ENCODE peak calls at places on chromosomes 5 and 9, in eight cellular contexts. One of them, this sample, is unnamed. For H3K9me2, the result is how much of the 10 kb centered on the place peaks cover.

GRCh38 chr5:60516688-60517087 is 183.3 kb downstream of the DEPDC1B start:
- DNase-seq in hepatocyte: no peak
- DNase-seq in GM23338: peak
- DNase-seq in SK-N-SH: no peak
- DNase-seq in PC-3: no peak
- DNase-seq in MM.1S: no peak
- DNase-seq in HCT116: no peak
- DNase-seq in OCI-LY7: no peak
- DNase-seq in this sample: no peak

GRCh38 chr5:178672635-178673034 is 45.8 kb upstream of the CLK4 start:
- DNase-seq in SK-N-SH: no peak
- DNase-seq in GM23338: no peak
- DNase-seq in MM.1S: no peak
- DNase-seq in hepatocyte: no peak
- DNase-seq in OCI-LY7: no peak
- DNase-seq in HCT116: no peak
- DNase-seq in PC-3: no peak
- DNase-seq in this sample: no peak

GRCh38 chr9:136378171-136379002 is 4.9 kb upstream of the CARD9 start:
- DNase-seq in SK-N-SH: no peak
- DNase-seq in hepatocyte: no peak
- DNase-seq in HCT116: no peak
- DNase-seq in MM.1S: no peak
- DNase-seq in GM23338: no peak
- DNase-seq in OCI-LY7: no peak
- DNase-seq in PC-3: no peak
- DNase-seq in this sample: no peak

GRCh38 chr5:100900142-100900795 is 2.8 kb downstream of the ST8SIA4 start:
- DNase-seq in GM23338: peak
- DNase-seq in OCI-LY7: peak
- DNase-seq in PC-3: peak
- DNase-seq in HCT116: no peak
- DNase-seq in MM.1S: peak
- DNase-seq in SK-N-SH: no peak
- DNase-seq in hepatocyte: peak
- DNase-seq in this sample: peak

GRCh38 chr9:89425921-89426388 is 72.0 kb downstream of the SEMA4D start:
- DNase-seq in OCI-LY7: no peak
- DNase-seq in GM23338: no peak
- DNase-seq in HCT116: no peak
- DNase-seq in PC-3: no peak
- DNase-seq in MM.1S: no peak
- DNase-seq in SK-N-SH: no peak
- DNase-seq in hepatocyte: no peak
- DNase-seq in this sample: peak

GRCh38 chr5:143887901-143888648 is 76.1 kb downstream of the HMHB1 start:
- DNase-seq in OCI-LY7: no peak
- DNase-seq in HCT116: no peak
- DNase-seq in SK-N-SH: no peak
- DNase-seq in hepatocyte: no peak
- DNase-seq in MM.1S: no peak
- DNase-seq in GM23338: no peak
- DNase-seq in PC-3: peak
- DNase-seq in this sample: peak

GRCh38 chr5:95644351-95645042 is 2.1 kb upstream of the RFESD start:
- DNase-seq in HCT116: peak
- DNase-seq in hepatocyte: peak
- DNase-seq in SK-N-SH: peak
- DNase-seq in OCI-LY7: peak
- DNase-seq in MM.1S: peak
- DNase-seq in PC-3: peak
- DNase-seq in GM23338: peak
- DNase-seq in this sample: peak

GRCh38 chr9:79817469-79818004 is 245.8 kb downstream of the TLE4 start:
- DNase-seq in hepatocyte: no peak
- DNase-seq in GM23338: peak
- DNase-seq in PC-3: no peak
- DNase-seq in SK-N-SH: no peak
- DNase-seq in HCT116: no peak
- DNase-seq in OCI-LY7: no peak
- DNase-seq in MM.1S: peak
- DNase-seq in this sample: no peak

GRCh38 chr5:104186100-104186499 is 623.5 kb upstream of the NUDT12 start:
- DNase-seq in MM.1S: peak
- DNase-seq in hepatocyte: no peak
- DNase-seq in GM23338: peak
- DNase-seq in HCT116: peak
- DNase-seq in PC-3: no peak
- DNase-seq in SK-N-SH: no peak
- DNase-seq in OCI-LY7: peak
- DNase-seq in this sample: no peak

GRCh38 chr5:53030828-53031425 is 41.8 kb downstream of the ITGA2 start:
- DNase-seq in HCT116: no peak
- DNase-seq in hepatocyte: no peak
- DNase-seq in PC-3: no peak
- DNase-seq in SK-N-SH: no peak
- DNase-seq in GM23338: no peak
- DNase-seq in MM.1S: no peak
- DNase-seq in OCI-LY7: no peak
- DNase-seq in this sample: no peak

GRCh38 chr9:71683598-71684235 is 84.6 kb downstream of the CEMIP2 start:
- DNase-seq in PC-3: peak
- DNase-seq in hepatocyte: peak
- DNase-seq in HCT116: peak
- DNase-seq in OCI-LY7: no peak
- DNase-seq in MM.1S: no peak
- DNase-seq in GM23338: peak
- DNase-seq in SK-N-SH: peak
- DNase-seq in this sample: peak

GRCh38 chr9:71681104-71681707 is 87.1 kb downstream of the CEMIP2 start:
- DNase-seq in HCT116: no peak
- DNase-seq in SK-N-SH: no peak
- DNase-seq in GM23338: no peak
- DNase-seq in MM.1S: no peak
- DNase-seq in hepatocyte: no peak
- DNase-seq in OCI-LY7: no peak
- DNase-seq in PC-3: no peak
- DNase-seq in this sample: peak

GRCh38 chr9:71680189-71680983 is 87.9 kb downstream of the CEMIP2 start:
- DNase-seq in SK-N-SH: no peak
- DNase-seq in OCI-LY7: no peak
- DNase-seq in HCT116: no peak
- DNase-seq in MM.1S: no peak
- DNase-seq in PC-3: peak
- DNase-seq in hepatocyte: peak
- DNase-seq in GM23338: no peak
- DNase-seq in this sample: peak

GRCh38 chr9:71684566-71684965 is 83.7 kb downstream of the CEMIP2 start:
- DNase-seq in SK-N-SH: no peak
- DNase-seq in OCI-LY7: no peak
- DNase-seq in MM.1S: no peak
- DNase-seq in hepatocyte: no peak
- DNase-seq in PC-3: no peak
- DNase-seq in HCT116: no peak
- DNase-seq in GM23338: no peak
- DNase-seq in this sample: no peak

DNA sequence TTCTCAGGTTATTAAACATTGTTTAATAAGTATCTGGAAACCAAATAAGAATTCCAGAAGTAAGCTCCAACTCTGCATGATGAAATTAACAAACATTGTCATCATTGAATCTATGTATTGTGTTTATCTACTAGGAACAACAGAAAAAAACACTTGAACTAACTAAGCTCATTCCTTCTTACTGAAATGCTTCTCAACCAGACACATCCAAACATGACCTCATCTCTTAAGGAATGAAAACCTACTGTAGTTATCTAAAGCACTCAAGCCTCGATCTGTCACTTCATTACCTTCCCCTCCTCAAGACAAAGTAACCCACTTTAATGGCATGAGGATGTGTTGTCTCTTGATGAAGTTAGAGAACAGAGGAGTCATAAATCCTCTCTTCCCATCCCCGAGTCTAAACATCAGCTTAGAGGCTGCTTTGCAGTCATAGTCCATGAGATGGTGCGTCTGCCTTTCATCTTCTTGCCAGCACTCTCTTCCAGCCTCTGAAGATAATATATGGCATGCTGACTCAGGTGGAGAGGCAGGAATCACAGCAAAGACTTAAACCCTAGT is 86.5 kb downstream of the CEMIP2 start:
- DNase-seq in PC-3: peak
- DNase-seq in SK-N-SH: no peak
- DNase-seq in hepatocyte: peak
- DNase-seq in HCT116: peak
- DNase-seq in OCI-LY7: no peak
- DNase-seq in MM.1S: no peak
- DNase-seq in GM23338: no peak
- DNase-seq in this sample: peak
- TF ChIP-seq EZH2phosphoT487 in PC-3: no peak
- TF ChIP-seq EZH2phosphoT487 in SK-N-SH: no peak
- TF ChIP-seq EZH2phosphoT487 in hepatocyte: no peak
- TF ChIP-seq EZH2phosphoT487 in HCT116: no peak
- TF ChIP-seq EZH2phosphoT487 in OCI-LY7: no peak
- TF ChIP-seq EZH2phosphoT487 in MM.1S: no peak
- TF ChIP-seq EZH2phosphoT487 in GM23338: no peak
- TF ChIP-seq EZH2phosphoT487 in this sample: no peak

GRCh38 chr9:98201749-98202148 is 9.3 kb upstream of the CORO2A start:
- DNase-seq in GM23338: no peak
- DNase-seq in SK-N-SH: no peak
- DNase-seq in PC-3: no peak
- DNase-seq in OCI-LY7: no peak
- DNase-seq in HCT116: no peak
- DNase-seq in hepatocyte: no peak
- DNase-seq in MM.1S: no peak
- DNase-seq in this sample: no peak
- H3K9me2 ChIP-seq in GM23338: under half
- H3K9me2 ChIP-seq in SK-N-SH: under half
- H3K9me2 ChIP-seq in PC-3: under half
- H3K9me2 ChIP-seq in OCI-LY7: under half
- H3K9me2 ChIP-seq in HCT116: under half
- H3K9me2 ChIP-seq in hepatocyte: under half
- H3K9me2 ChIP-seq in MM.1S: under half
- H3K9me2 ChIP-seq in this sample: under half

DNA sequence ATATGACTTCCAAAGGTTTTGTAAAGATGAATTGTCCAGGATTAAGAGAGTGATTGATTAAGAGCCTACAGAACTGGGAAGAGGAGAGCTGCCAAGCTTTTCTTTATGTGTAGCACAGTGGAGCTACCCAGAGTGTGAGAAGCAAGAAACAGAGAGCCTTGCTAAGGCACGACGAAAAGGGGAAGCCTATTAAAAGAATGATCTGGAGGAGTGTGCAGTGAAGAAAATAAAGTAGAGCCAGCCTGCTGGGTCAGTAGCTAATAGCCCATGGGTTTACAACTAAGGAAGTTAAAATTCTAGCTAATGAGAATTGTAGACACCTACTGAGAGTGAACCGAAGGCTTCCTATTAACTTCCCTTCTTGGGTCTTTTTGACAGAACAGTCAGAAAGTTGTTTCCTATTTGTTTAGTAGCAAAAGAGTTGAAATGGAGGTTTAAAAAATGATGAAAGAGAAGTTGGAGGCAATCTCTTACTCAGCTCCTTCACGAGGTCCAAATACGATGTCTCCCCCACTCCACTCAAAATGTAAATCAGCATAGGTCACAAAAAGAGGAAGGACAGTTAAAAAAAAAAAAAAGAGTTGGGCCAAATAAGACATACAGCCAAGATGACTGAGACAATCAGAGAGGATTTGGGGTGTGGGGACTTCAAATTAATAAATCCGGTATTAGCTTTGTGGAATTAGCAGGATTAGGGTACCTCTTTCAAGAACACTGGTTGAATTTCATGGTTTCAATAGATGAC is 902 bp upstream of the PRR16 start:
- DNase-seq in MM.1S: no peak
- DNase-seq in PC-3: no peak
- DNase-seq in HCT116: no peak
- DNase-seq in GM23338: no peak
- DNase-seq in hepatocyte: no peak
- DNase-seq in SK-N-SH: no peak
- DNase-seq in OCI-LY7: no peak
- DNase-seq in this sample: no peak
- H3K4me3 ChIP-seq in MM.1S: no peak
- H3K4me3 ChIP-seq in PC-3: peak
- H3K4me3 ChIP-seq in HCT116: no peak
- H3K4me3 ChIP-seq in GM23338: peak
- H3K4me3 ChIP-seq in hepatocyte: no peak
- H3K4me3 ChIP-seq in SK-N-SH: peak
- H3K4me3 ChIP-seq in OCI-LY7: no peak
- H3K4me3 ChIP-seq in this sample: peak

DNA sequence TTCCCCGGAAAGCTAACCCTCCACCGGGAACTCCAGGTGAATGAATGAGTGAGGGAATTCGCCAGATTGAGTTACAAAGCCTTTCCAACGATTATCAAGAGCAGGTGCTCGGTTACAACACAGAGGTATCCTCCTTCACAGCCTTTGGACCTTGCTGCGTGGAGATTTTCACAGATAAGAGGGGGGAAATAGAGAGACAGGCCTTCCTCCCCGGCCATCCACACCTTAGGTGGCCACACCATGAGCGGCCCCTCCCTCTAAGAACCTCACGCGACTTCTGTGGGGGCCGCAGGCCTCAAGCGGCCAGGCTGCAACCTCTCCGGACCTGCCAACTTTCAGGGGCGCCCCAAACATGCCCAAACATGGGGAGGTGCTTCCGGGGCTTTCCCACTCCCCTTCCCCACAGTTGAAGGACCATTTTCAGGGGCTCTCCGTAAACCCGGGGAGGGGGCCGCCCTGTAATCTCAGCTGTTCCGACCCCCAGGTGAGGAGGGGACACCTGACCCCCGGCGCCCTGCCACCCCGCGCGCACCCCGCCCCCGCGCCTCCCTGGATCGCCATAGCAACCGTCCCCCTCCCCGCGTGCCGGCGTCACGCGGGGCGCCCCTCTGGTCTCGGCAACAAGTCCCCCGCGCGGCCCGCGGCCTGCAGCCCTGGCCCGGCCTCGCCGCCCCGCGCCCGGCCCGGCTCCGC is 603 bp downstream of the DENND1A start:
- DNase-seq in GM23338: peak
- DNase-seq in SK-N-SH: no peak
- DNase-seq in HCT116: no peak
- DNase-seq in MM.1S: peak
- DNase-seq in OCI-LY7: peak
- DNase-seq in hepatocyte: peak
- DNase-seq in PC-3: no peak
- DNase-seq in this sample: no peak
- TF ChIP-seq EZH2phosphoT487 in GM23338: no peak
- TF ChIP-seq EZH2phosphoT487 in SK-N-SH: no peak
- TF ChIP-seq EZH2phosphoT487 in HCT116: no peak
- TF ChIP-seq EZH2phosphoT487 in MM.1S: no peak
- TF ChIP-seq EZH2phosphoT487 in OCI-LY7: no peak
- TF ChIP-seq EZH2phosphoT487 in hepatocyte: no peak
- TF ChIP-seq EZH2phosphoT487 in PC-3: no peak
- TF ChIP-seq EZH2phosphoT487 in this sample: no peak

DNA sequence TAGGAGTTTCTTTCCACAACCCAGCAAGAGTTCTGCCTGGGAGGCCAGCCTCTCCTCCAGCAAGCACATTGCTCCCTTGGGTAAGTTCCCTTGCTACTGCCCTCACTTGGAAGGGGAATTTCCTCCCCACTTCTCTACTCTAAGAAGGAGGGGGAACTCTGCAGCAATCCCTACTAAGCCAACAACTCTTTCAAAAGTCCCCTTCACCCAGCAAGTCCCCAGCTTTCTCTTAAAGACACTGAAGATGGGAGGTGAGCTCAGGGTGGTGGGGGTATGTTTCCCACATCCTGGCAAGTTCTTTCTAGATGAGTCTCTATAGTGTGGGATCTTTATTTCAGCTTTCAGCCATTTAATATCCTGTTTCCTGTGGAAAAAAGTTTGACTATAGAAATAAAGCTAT is 49.0 kb downstream of the PDE8B start:
- DNase-seq in SK-N-SH: no peak
- DNase-seq in OCI-LY7: no peak
- DNase-seq in hepatocyte: no peak
- DNase-seq in PC-3: no peak
- DNase-seq in MM.1S: no peak
- DNase-seq in GM23338: no peak
- DNase-seq in HCT116: no peak
- DNase-seq in this sample: no peak
- H3K9me2 ChIP-seq in SK-N-SH: under half
- H3K9me2 ChIP-seq in OCI-LY7: under half
- H3K9me2 ChIP-seq in hepatocyte: under half
- H3K9me2 ChIP-seq in PC-3: under half
- H3K9me2 ChIP-seq in MM.1S: under half
- H3K9me2 ChIP-seq in GM23338: under half
- H3K9me2 ChIP-seq in HCT116: under half
- H3K9me2 ChIP-seq in this sample: under half